ENCODE peak calls at places on chromosomes 4 and X, in nine cellular contexts. K, Q, Z, B, U, S, C, H and R are unnamed samples.

GRCh38 chr4:172726001-172726423 is 442.6 kb upstream of the GALNT7 start:
- DNase-seq in K (no peak), Q (no peak), U (no peak), C (no peak), S (no peak), B (no peak), H (no peak), Z (peak), R (no peak)

GRCh38 chrX:3550160-3550765 is 163.2 kb downstream of the PRKX start:
- DNase-seq in K (no peak), S (no peak), Z (peak), Q (peak), H (peak), C (no peak), B (no peak), U (no peak), R (no peak)

GRCh38 chr4:149980941-149981340 is 97.3 kb upstream of the DCLK2 start:
- DNase-seq in H (no peak), C (peak), K (peak), B (peak), U (no peak), S (peak), Q (peak), Z (peak), R (no peak)

GRCh38 chrX:45765726-45766125 is 565.0 kb upstream of the DIPK2B start:
- DNase-seq in C (no peak), S (no peak), H (no peak), Q (no peak), U (no peak), Z (no peak), K (no peak), B (no peak), R (no peak)

GRCh38 chr4:80240976-80241375 is 25.5 kb upstream of the FGF5 start:
- DNase-seq in C (no peak), U (no peak), Q (no peak), Z (no peak), H (no peak), S (no peak), K (no peak), B (no peak), R (no peak)

GRCh38 chr4:45331796-45332195 is 605.4 kb upstream of the GNPDA2 start:
- DNase-seq in B (no peak), U (no peak), Q (no peak), S (no peak), Z (no peak), K (no peak), H (no peak), C (no peak), R (no peak)

GRCh38 chrX:71492086-71493065 is 40.5 kb upstream of the OGT start:
- DNase-seq in U (no peak), H (no peak), K (peak), S (no peak), Z (peak), C (peak), B (peak), Q (no peak), R (no peak)

GRCh38 chrX:123731258-123731986 is 1.4 kb downstream of the THOC2 start:
- DNase-seq in S (no peak), H (no peak), Q (no peak), B (peak), U (no peak), K (no peak), C (no peak), Z (no peak), R (no peak)